ENCODE peak calls at places on chromosomes 6 and 20, in six cellular contexts. One of them, this sample, is unnamed.

GRCh38 chr20:14360386-14360785 is 23.0 kb upstream of the FLRT3 start:
- DNase-seq in LNCaP clone FGC: no peak
- DNase-seq in PC-9: no peak
- DNase-seq in Daoy: no peak
- DNase-seq in activated gamma-delta T cell treated with anti-CD3 and anti-CD28 coated beads, Interleukin-2, amount 50 U/mL, for 16 hours: no peak
- DNase-seq in GM13976: no peak
- DNase-seq in this sample: no peak

GRCh38 chr6:164274510-164274909 is 860.0 kb downstream of the QKI start:
- DNase-seq in LNCaP clone FGC: no peak
- DNase-seq in activated gamma-delta T cell treated with anti-CD3 and anti-CD28 coated beads, Interleukin-2, amount 50 U/mL, for 16 hours: no peak
- DNase-seq in GM13976: no peak
- DNase-seq in PC-9: no peak
- DNase-seq in Daoy: no peak
- DNase-seq in this sample: no peak

GRCh38 chr6:57221936-57222683 is at the start of gene RAB23:
- DNase-seq in Daoy: peak
- DNase-seq in GM13976: peak
- DNase-seq in LNCaP clone FGC: no peak
- DNase-seq in activated gamma-delta T cell treated with anti-CD3 and anti-CD28 coated beads, Interleukin-2, amount 50 U/mL, for 16 hours: peak
- DNase-seq in PC-9: peak
- DNase-seq in this sample: peak

GRCh38 chr6:27532820-27533538 is 60.1 kb upstream of the ZNF184 start:
- DNase-seq in LNCaP clone FGC: no peak
- DNase-seq in activated gamma-delta T cell treated with anti-CD3 and anti-CD28 coated beads, Interleukin-2, amount 50 U/mL, for 16 hours: no peak
- DNase-seq in Daoy: peak
- DNase-seq in GM13976: no peak
- DNase-seq in PC-9: peak
- DNase-seq in this sample: no peak

GRCh38 chr20:3818155-3819151 is 1.9 kb upstream of the AP5S1 start:
- DNase-seq in activated gamma-delta T cell treated with anti-CD3 and anti-CD28 coated beads, Interleukin-2, amount 50 U/mL, for 16 hours: no peak
- DNase-seq in PC-9: peak
- DNase-seq in LNCaP clone FGC: peak
- DNase-seq in Daoy: peak
- DNase-seq in GM13976: peak
- DNase-seq in this sample: no peak

GRCh38 chr6:2596222-2596621 is 154.5 kb downstream of the MYLK4 start:
- DNase-seq in Daoy: peak
- DNase-seq in activated gamma-delta T cell treated with anti-CD3 and anti-CD28 coated beads, Interleukin-2, amount 50 U/mL, for 16 hours: no peak
- DNase-seq in PC-9: no peak
- DNase-seq in GM13976: no peak
- DNase-seq in LNCaP clone FGC: no peak
- DNase-seq in this sample: no peak

GRCh38 chr20:9610665-9611064 is 96.3 kb downstream of the LAMP5 start:
- DNase-seq in Daoy: no peak
- DNase-seq in LNCaP clone FGC: no peak
- DNase-seq in PC-9: no peak
- DNase-seq in activated gamma-delta T cell treated with anti-CD3 and anti-CD28 coated beads, Interleukin-2, amount 50 U/mL, for 16 hours: no peak
- DNase-seq in GM13976: no peak
- DNase-seq in this sample: no peak

GRCh38 chr6:62640749-62641148 is 354.7 kb upstream of the KHDRBS2 start:
- DNase-seq in Daoy: no peak
- DNase-seq in GM13976: no peak
- DNase-seq in activated gamma-delta T cell treated with anti-CD3 and anti-CD28 coated beads, Interleukin-2, amount 50 U/mL, for 16 hours: no peak
- DNase-seq in LNCaP clone FGC: no peak
- DNase-seq in PC-9: no peak
- DNase-seq in this sample: no peak

GRCh38 chr6:158817298-158818007 is 1.7 kb downstream of the EZR start:
- DNase-seq in Daoy: peak
- DNase-seq in GM13976: no peak
- DNase-seq in activated gamma-delta T cell treated with anti-CD3 and anti-CD28 coated beads, Interleukin-2, amount 50 U/mL, for 16 hours: no peak
- DNase-seq in LNCaP clone FGC: no peak
- DNase-seq in PC-9: no peak
- DNase-seq in this sample: peak

GRCh38 chr6:133432021-133432989 is 191.1 kb downstream of the EYA4 start:
- DNase-seq in PC-9: no peak
- DNase-seq in Daoy: peak
- DNase-seq in GM13976: no peak
- DNase-seq in activated gamma-delta T cell treated with anti-CD3 and anti-CD28 coated beads, Interleukin-2, amount 50 U/mL, for 16 hours: no peak
- DNase-seq in LNCaP clone FGC: no peak
- DNase-seq in this sample: no peak

GRCh38 chr6:100057941-100058340 is 63.9 kb upstream of the MCHR2 start:
- DNase-seq in activated gamma-delta T cell treated with anti-CD3 and anti-CD28 coated beads, Interleukin-2, amount 50 U/mL, for 16 hours: no peak
- DNase-seq in LNCaP clone FGC: no peak
- DNase-seq in PC-9: no peak
- DNase-seq in Daoy: no peak
- DNase-seq in GM13976: no peak
- DNase-seq in this sample: no peak

GRCh38 chr6:119671105-119671504 is 321.5 kb upstream of the MAN1A1 start:
- DNase-seq in LNCaP clone FGC: no peak
- DNase-seq in PC-9: no peak
- DNase-seq in activated gamma-delta T cell treated with anti-CD3 and anti-CD28 coated beads, Interleukin-2, amount 50 U/mL, for 16 hours: no peak
- DNase-seq in Daoy: no peak
- DNase-seq in GM13976: no peak
- DNase-seq in this sample: no peak

GRCh38 chr6:125913864-125914351 is 42.7 kb upstream of the HINT3 start:
- DNase-seq in LNCaP clone FGC: peak
- DNase-seq in Daoy: peak
- DNase-seq in GM13976: no peak
- DNase-seq in PC-9: peak
- DNase-seq in activated gamma-delta T cell treated with anti-CD3 and anti-CD28 coated beads, Interleukin-2, amount 50 U/mL, for 16 hours: no peak
- DNase-seq in this sample: no peak

GRCh38 chr6:4397307-4397706 is 261.9 kb upstream of the ECI2 start:
- DNase-seq in activated gamma-delta T cell treated with anti-CD3 and anti-CD28 coated beads, Interleukin-2, amount 50 U/mL, for 16 hours: no peak
- DNase-seq in Daoy: no peak
- DNase-seq in GM13976: no peak
- DNase-seq in PC-9: no peak
- DNase-seq in LNCaP clone FGC: no peak
- DNase-seq in this sample: no peak

GRCh38 chr6:42393339-42393738 is 58.4 kb downstream of the TRERF1 start:
- DNase-seq in LNCaP clone FGC: no peak
- DNase-seq in activated gamma-delta T cell treated with anti-CD3 and anti-CD28 coated beads, Interleukin-2, amount 50 U/mL, for 16 hours: no peak
- DNase-seq in GM13976: no peak
- DNase-seq in Daoy: no peak
- DNase-seq in PC-9: no peak
- DNase-seq in this sample: no peak

GRCh38 chr6:11209369-11209768 is 23.1 kb downstream of the NEDD9 start:
- DNase-seq in GM13976: no peak
- DNase-seq in PC-9: no peak
- DNase-seq in activated gamma-delta T cell treated with anti-CD3 and anti-CD28 coated beads, Interleukin-2, amount 50 U/mL, for 16 hours: no peak
- DNase-seq in LNCaP clone FGC: no peak
- DNase-seq in Daoy: peak
- DNase-seq in this sample: no peak

This sample was measured in stimulated activated effector memory CD8-positive, alpha-beta T cell treated with anti-CD3 and anti-CD28 coated beads, Interleukin-12 subunit alpha, Interleukin-12 subunit beta, amount 100 ng/mL, for 72 hours.